ENCODE peak calls at places on chromosome 14, in seven cellular contexts. Q is A549, W is neural progenitor cell, V is brain microvascular endothelial cell, S is psoas muscle, M is caudate nucleus, Z is cardiac muscle cell. I is an unnamed sample.

GRCh38 chr14:68775614-68776126 is 17.2 kb downstream of the ZFP36L1 start:
- DNase-seq in Q (no peak), W (no peak), V (no peak), S (peak; percentile 40), M (no peak), Z (no peak), I (no peak)

GRCh38 chr14:76056128-76056527 is 70.6 kb downstream of the IFT43 start:
- DNase-seq in Q (peak; percentile 10), W (no peak), V (peak; percentile 9), S (no peak), M (no peak), Z (peak; percentile 19), I (no peak)

GRCh38 chr14:95117937-95118726 is 39.2 kb downstream of the DICER1 start:
- DNase-seq in Q (no peak), W (no peak), V (no peak), S (no peak), M (no peak), Z (no peak), I (no peak)

GRCh38 chr14:30855345-30856037 is 18.9 kb upstream of the COCH start:
- DNase-seq in Q (no peak), W (no peak), V (no peak), S (no peak), M (no peak), Z (no peak), I (no peak)

GRCh38 chr14:76958020-76958965 is 70.2 kb downstream of the IRF2BPL start:
- DNase-seq in Q (no peak), W (no peak), V (no peak), S (no peak), M (no peak), Z (no peak), I (no peak)

GRCh38 chr14:51807355-51807754 is 53.1 kb upstream of the GNG2 start:
- DNase-seq in Q (no peak), W (no peak), V (no peak), S (no peak), M (no peak), Z (peak; percentile 7), I (peak; percentile 26)

GRCh38 chr14:55366271-55366670 is 45.4 kb downstream of the ATG14 start:
- DNase-seq in Q (no peak), W (no peak), V (peak; percentile 24), S (no peak), M (no peak), Z (no peak), I (peak; percentile 43)

GRCh38 chr14:64706552-64707193 is 2.4 kb downstream of the PLEKHG3 start:
- DNase-seq in Q (peak; percentile 43), W (peak; percentile 86), V (no peak), S (no peak), M (peak; percentile 90), Z (no peak), I (no peak)

GRCh38 chr14:99512110-99512449 is 30.9 kb downstream of the CCNK start:
- DNase-seq in Q (no peak), W (no peak), V (no peak), S (no peak), M (no peak), Z (no peak), I (no peak)

GRCh38 chr14:61472801-61473376 is 151.5 kb downstream of the PRKCH start:
- DNase-seq in Q (no peak), W (no peak), V (peak; percentile 49), S (no peak), M (no peak), Z (peak; percentile 52), I (no peak)

GRCh38 chr14:64983439-64984310 is 3.0 kb upstream of the FNTB start:
- DNase-seq in Q (peak; percentile 70), W (peak; percentile 58), V (peak; percentile 36), S (no peak), M (no peak), Z (peak; percentile 77), I (no peak)

DNA sequence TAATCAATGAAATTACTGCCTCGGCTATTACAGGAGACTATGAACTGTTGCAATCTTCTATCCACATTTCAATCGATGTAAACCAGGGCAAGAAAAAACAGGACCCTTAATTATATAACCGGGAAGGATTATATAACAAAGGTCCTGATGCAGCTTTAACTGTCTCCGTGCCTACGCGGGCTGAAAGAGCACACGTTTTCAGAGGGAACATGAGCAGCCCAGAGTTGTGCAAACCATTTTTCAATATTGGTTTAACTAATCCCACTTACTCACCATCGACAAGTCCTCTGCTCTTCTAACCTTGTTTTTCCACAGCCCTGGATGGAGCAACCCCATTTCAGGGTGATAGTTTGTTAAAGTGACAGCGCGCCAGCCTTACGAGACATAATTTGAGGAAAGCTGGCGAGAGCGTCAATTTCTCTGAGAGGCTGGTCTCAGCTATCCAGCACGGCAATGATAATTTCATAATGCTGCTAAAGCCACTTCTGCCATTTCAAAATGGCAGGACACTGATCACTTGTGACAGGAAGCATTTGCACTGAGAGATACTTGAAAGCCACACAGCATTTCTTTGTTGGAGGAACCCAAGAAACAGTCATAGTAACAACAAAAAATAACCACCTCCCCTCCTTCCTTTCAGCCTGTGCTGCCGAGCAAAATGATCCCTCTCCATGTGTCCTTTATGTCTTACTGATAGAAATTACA is 184.5 kb downstream of the FOXN3 start:
- DNase-seq in Q (no peak), W (peak; percentile 36), V (no peak), S (no peak), M (no peak), Z (no peak), I (no peak)
- H3K27ac ChIP-seq in Q (no peak overlapping the region), W (peak overlapping the region; percentile 31), V (no peak overlapping the region), S (peak overlapping the region; percentile 63), M (no peak overlapping the region), Z (no peak overlapping the region), I (no peak overlapping the region)

DNA sequence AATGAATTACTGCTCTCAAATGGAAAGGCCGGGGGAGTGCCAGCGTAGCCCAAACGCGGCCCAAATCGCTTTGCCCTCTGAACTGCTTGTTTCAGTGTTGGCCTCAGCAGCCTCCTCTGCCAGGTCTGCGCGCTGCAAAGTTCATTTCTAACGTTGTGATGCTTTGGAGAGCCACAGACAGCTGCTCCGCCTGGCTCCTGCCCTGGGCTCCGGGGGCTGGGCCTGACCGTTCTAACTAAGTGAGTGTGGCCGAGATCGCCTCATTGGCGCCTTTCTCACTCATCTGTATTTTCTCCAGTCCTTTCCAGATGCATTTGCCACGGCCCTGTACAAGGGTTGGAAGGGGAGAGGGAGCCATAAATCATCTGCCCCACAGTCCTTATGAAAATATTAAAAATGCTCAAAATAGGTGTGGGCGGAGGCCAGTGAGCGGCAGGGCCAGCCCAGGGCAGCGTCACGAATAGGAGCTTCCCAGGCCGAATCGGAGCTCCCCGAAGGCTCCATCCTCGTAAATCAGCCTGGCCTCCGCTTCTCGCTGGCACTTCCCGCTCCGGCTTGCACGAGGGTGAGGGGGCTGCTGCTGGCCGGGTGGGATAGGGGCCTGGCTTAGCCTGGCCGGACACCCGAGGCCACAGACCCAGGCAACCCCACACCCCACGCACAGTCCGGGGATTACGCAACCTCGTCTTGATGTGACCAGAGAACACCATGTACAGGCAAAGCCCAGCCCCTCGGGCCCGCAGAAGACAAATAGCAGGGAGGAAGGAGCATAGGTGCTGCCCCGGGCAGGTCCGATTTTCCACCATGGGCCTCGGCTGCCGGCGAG is 196.6 kb upstream of the DIO3 start:
- DNase-seq in Q (no peak), W (peak; percentile 15), V (no peak), S (peak; percentile 92), M (no peak), Z (no peak), I (no peak)
- H3K27ac ChIP-seq in Q (no peak overlapping the region), W (no peak overlapping the region), V (no peak overlapping the region), S (peak overlapping the region; percentile 30), M (no peak overlapping the region), Z (no peak overlapping the region), I (no peak overlapping the region)

DNA sequence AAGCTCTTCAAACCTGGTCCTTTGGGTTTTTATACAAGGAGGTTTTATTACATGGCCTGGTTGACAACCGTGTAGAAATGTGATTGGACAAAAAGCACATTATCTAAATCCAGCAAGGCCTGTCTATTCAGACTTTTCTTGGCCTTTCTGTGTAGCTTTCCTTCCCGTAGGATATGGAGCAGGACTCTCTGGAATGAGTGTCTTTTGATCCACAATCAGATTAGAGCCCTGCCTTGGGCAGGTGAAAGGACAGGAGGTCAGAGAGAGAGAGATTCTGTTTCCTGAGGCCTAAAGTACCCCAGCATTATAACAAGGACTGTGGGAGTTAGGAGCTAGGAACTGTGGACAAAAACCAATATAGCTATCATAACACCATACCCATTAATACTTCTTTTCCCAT is 375.5 kb upstream of the RGS6 start:
- DNase-seq in Q (no peak), W (no peak), V (no peak), S (no peak), M (no peak), Z (no peak), I (no peak)
- H3K27ac ChIP-seq in Q (no peak overlapping the region), W (no peak overlapping the region), V (no peak overlapping the region), S (no peak overlapping the region), M (no peak overlapping the region), Z (peak overlapping the region; percentile 83), I (no peak overlapping the region)

GRCh38 chr14:93114068-93114710 is 1.5 kb downstream of the ITPK1 start:
- DNase-seq in Q (no peak), W (peak; percentile 26), V (no peak), S (no peak), M (no peak), Z (no peak), I (no peak)

GRCh38 chr14:93114713-93115068 is 1.0 kb downstream of the ITPK1 start:
- DNase-seq in Q (no peak), W (peak; percentile 42), V (no peak), S (peak; percentile 53), M (no peak), Z (no peak), I (no peak)

GRCh38 chr14:93110856-93111419 is 4.8 kb downstream of the ITPK1 start:
- DNase-seq in Q (no peak), W (no peak), V (no peak), S (no peak), M (no peak), Z (no peak), I (no peak)

GRCh38 chr14:93113678-93114067 is 2.1 kb downstream of the ITPK1 start:
- DNase-seq in Q (no peak), W (peak; percentile 39), V (no peak), S (no peak), M (no peak), Z (no peak), I (no peak)

DNA sequence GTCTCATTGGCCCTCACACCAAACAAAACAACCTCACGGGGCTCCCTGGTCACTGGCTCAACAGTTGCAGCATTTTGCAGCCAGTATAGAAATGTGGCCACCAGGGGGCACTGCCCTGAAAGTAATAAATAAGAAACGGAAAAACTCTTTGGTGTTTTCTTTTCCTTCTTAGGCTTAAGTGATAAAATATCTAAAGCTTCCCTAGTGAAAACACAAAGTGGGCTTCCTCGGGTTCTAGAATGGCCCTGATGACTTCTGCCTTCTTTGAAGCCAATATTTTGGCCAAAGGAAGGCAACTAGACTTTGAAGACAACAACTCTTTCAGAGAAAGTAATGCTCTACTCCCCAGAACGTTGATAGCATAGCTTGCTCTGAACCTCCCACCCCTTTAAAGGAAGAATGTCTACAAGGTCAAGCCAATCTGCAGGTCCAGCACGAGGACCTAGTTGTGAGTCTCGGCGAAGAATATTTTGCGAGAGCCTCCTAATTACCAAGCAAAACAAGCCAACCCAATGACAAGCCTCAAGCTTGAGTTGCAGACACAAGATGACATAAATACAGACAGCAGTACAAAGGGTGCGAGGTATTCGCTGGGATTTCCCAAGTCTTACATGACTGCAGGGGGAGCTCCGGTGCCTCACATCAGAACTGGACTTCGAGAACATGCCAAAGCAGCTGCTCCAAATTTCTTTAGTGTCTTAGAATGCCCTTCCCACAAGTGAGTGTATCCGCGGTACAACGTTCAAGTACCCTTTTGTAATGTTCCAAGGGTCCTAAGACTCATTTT is 2.6 kb downstream of the ITPK1 start:
- DNase-seq in Q (peak; percentile 83), W (peak; percentile 93), V (peak; percentile 82), S (peak; percentile 87), M (peak; percentile 20), Z (peak; percentile 87), I (peak; percentile 52)
- H3K27ac ChIP-seq in Q (peak overlapping the region; percentile 2), W (no peak overlapping the region), V (no peak overlapping the region), S (peak overlapping the region; percentile 58), M (peak overlapping the region; percentile 76), Z (no peak overlapping the region), I (peak overlapping the region; percentile 58)